ENCODE peak calls at places on chromosomes 16 and 17, in five cellular contexts. One of them, this sample, is unnamed.

GRCh38 chr17:4247361-4247980 is 16.3 kb downstream of the ANKFY1 start:
- ATAC-seq in T-cell: no peak
- ATAC-seq in natural killer cell: no peak
- ATAC-seq in activated CD8-positive, alpha-beta memory T cell treated with anti-CD3 and anti-CD28 coated beads, Interleukin-2, amount 10 ng/mL, durations not matched to agents 7 days and 5 days: no peak
- ATAC-seq in lower lobe of right lung: peak; percentile 57
- ATAC-seq in this sample: peak; percentile 92

GRCh38 chr17:77540975-77541374 is 400.2 kb downstream of the SEC14L1 start:
- ATAC-seq in lower lobe of right lung: no peak
- ATAC-seq in activated CD8-positive, alpha-beta memory T cell treated with anti-CD3 and anti-CD28 coated beads, Interleukin-2, amount 10 ng/mL, durations not matched to agents 7 days and 5 days: no peak
- ATAC-seq in natural killer cell: no peak
- ATAC-seq in T-cell: no peak
- ATAC-seq in this sample: no peak

GRCh38 chr17:74775409-74776043 is 619 bp downstream of the NAT9 start:
- ATAC-seq in lower lobe of right lung: no peak
- ATAC-seq in natural killer cell: no peak
- ATAC-seq in activated CD8-positive, alpha-beta memory T cell treated with anti-CD3 and anti-CD28 coated beads, Interleukin-2, amount 10 ng/mL, durations not matched to agents 7 days and 5 days: no peak
- ATAC-seq in T-cell: no peak
- ATAC-seq in this sample: no peak

GRCh38 chr17:37849617-37849972 is 74.6 kb upstream of the TBC1D3K start:
- ATAC-seq in activated CD8-positive, alpha-beta memory T cell treated with anti-CD3 and anti-CD28 coated beads, Interleukin-2, amount 10 ng/mL, durations not matched to agents 7 days and 5 days: no peak
- ATAC-seq in natural killer cell: no peak
- ATAC-seq in lower lobe of right lung: no peak
- ATAC-seq in T-cell: no peak
- ATAC-seq in this sample: no peak

GRCh38 chr16:64406661-64407267 is 715.1 kb downstream of the CDH11 start:
- ATAC-seq in T-cell: no peak
- ATAC-seq in natural killer cell: no peak
- ATAC-seq in activated CD8-positive, alpha-beta memory T cell treated with anti-CD3 and anti-CD28 coated beads, Interleukin-2, amount 10 ng/mL, durations not matched to agents 7 days and 5 days: no peak
- ATAC-seq in lower lobe of right lung: peak; percentile 72
- ATAC-seq in this sample: no peak

GRCh38 chr16:23174622-23175021 is 7.9 kb upstream of the SCNN1G start:
- ATAC-seq in lower lobe of right lung: no peak
- ATAC-seq in natural killer cell: no peak
- ATAC-seq in activated CD8-positive, alpha-beta memory T cell treated with anti-CD3 and anti-CD28 coated beads, Interleukin-2, amount 10 ng/mL, durations not matched to agents 7 days and 5 days: no peak
- ATAC-seq in T-cell: no peak
- ATAC-seq in this sample: no peak

GRCh38 chr16:27566417-27566816 is 16.5 kb downstream of the KATNIP start:
- ATAC-seq in lower lobe of right lung: no peak
- ATAC-seq in activated CD8-positive, alpha-beta memory T cell treated with anti-CD3 and anti-CD28 coated beads, Interleukin-2, amount 10 ng/mL, durations not matched to agents 7 days and 5 days: no peak
- ATAC-seq in natural killer cell: no peak
- ATAC-seq in T-cell: no peak
- ATAC-seq in this sample: peak; percentile 76

GRCh38 chr16:77234611-77235010 is 35.4 kb downstream of the SYCE1L start:
- ATAC-seq in natural killer cell: no peak
- ATAC-seq in lower lobe of right lung: no peak
- ATAC-seq in activated CD8-positive, alpha-beta memory T cell treated with anti-CD3 and anti-CD28 coated beads, Interleukin-2, amount 10 ng/mL, durations not matched to agents 7 days and 5 days: no peak
- ATAC-seq in T-cell: no peak
- ATAC-seq in this sample: peak; percentile 41

GRCh38 chr17:42639484-42640474 is 19.3 kb upstream of the TUBG2 start:
- ATAC-seq in lower lobe of right lung: no peak
- ATAC-seq in T-cell: no peak
- ATAC-seq in activated CD8-positive, alpha-beta memory T cell treated with anti-CD3 and anti-CD28 coated beads, Interleukin-2, amount 10 ng/mL, durations not matched to agents 7 days and 5 days: no peak
- ATAC-seq in natural killer cell: peak; percentile 46
- ATAC-seq in this sample: no peak

GRCh38 chr17:1231456-1231855 is 38.8 kb upstream of the BHLHA9 start:
- ATAC-seq in T-cell: no peak
- ATAC-seq in activated CD8-positive, alpha-beta memory T cell treated with anti-CD3 and anti-CD28 coated beads, Interleukin-2, amount 10 ng/mL, durations not matched to agents 7 days and 5 days: no peak
- ATAC-seq in lower lobe of right lung: peak; percentile 72
- ATAC-seq in natural killer cell: no peak
- ATAC-seq in this sample: peak; percentile 19

GRCh38 chr17:80097307-80097630 is 4.1 kb upstream of the GAA start:
- ATAC-seq in lower lobe of right lung: no peak
- ATAC-seq in activated CD8-positive, alpha-beta memory T cell treated with anti-CD3 and anti-CD28 coated beads, Interleukin-2, amount 10 ng/mL, durations not matched to agents 7 days and 5 days: no peak
- ATAC-seq in natural killer cell: no peak
- ATAC-seq in T-cell: no peak
- ATAC-seq in this sample: no peak

GRCh38 chr16:60414617-60415016 is 1621.6 kb downstream of the CDH8 start:
- ATAC-seq in T-cell: no peak
- ATAC-seq in natural killer cell: no peak
- ATAC-seq in lower lobe of right lung: no peak
- ATAC-seq in activated CD8-positive, alpha-beta memory T cell treated with anti-CD3 and anti-CD28 coated beads, Interleukin-2, amount 10 ng/mL, durations not matched to agents 7 days and 5 days: no peak
- ATAC-seq in this sample: no peak

GRCh38 chr16:84527486-84528269 is 23.2 kb upstream of the MEAK7 start:
- ATAC-seq in natural killer cell: no peak
- ATAC-seq in T-cell: no peak
- ATAC-seq in activated CD8-positive, alpha-beta memory T cell treated with anti-CD3 and anti-CD28 coated beads, Interleukin-2, amount 10 ng/mL, durations not matched to agents 7 days and 5 days: no peak
- ATAC-seq in lower lobe of right lung: peak; percentile 44
- ATAC-seq in this sample: peak; percentile 14

GRCh38 chr17:8066841-8067775 is 20.4 kb downstream of the ALOX12B start:
- ATAC-seq in natural killer cell: no peak
- ATAC-seq in lower lobe of right lung: peak; percentile 11
- ATAC-seq in activated CD8-positive, alpha-beta memory T cell treated with anti-CD3 and anti-CD28 coated beads, Interleukin-2, amount 10 ng/mL, durations not matched to agents 7 days and 5 days: no peak
- ATAC-seq in T-cell: no peak
- ATAC-seq in this sample: peak; percentile 72

GRCh38 chr17:40794466-40794865 is 5.3 kb downstream of the KRT28 start:
- ATAC-seq in activated CD8-positive, alpha-beta memory T cell treated with anti-CD3 and anti-CD28 coated beads, Interleukin-2, amount 10 ng/mL, durations not matched to agents 7 days and 5 days: no peak
- ATAC-seq in natural killer cell: no peak
- ATAC-seq in T-cell: no peak
- ATAC-seq in lower lobe of right lung: no peak
- ATAC-seq in this sample: no peak

GRCh38 chr16:78452030-78452429 is 352.6 kb downstream of the WWOX start:
- ATAC-seq in activated CD8-positive, alpha-beta memory T cell treated with anti-CD3 and anti-CD28 coated beads, Interleukin-2, amount 10 ng/mL, durations not matched to agents 7 days and 5 days: no peak
- ATAC-seq in lower lobe of right lung: no peak
- ATAC-seq in natural killer cell: no peak
- ATAC-seq in T-cell: no peak
- ATAC-seq in this sample: no peak

GRCh38 chr17:66633322-66633965 is 201.5 kb upstream of the CACNG5 start:
- ATAC-seq in natural killer cell: peak; percentile 79
- ATAC-seq in activated CD8-positive, alpha-beta memory T cell treated with anti-CD3 and anti-CD28 coated beads, Interleukin-2, amount 10 ng/mL, durations not matched to agents 7 days and 5 days: peak; percentile 96
- ATAC-seq in T-cell: peak; percentile 95
- ATAC-seq in lower lobe of right lung: no peak
- ATAC-seq in this sample: no peak

GRCh38 chr16:66385415-66385814 is 18.9 kb downstream of the CDH5 start:
- ATAC-seq in T-cell: no peak
- ATAC-seq in natural killer cell: no peak
- ATAC-seq in activated CD8-positive, alpha-beta memory T cell treated with anti-CD3 and anti-CD28 coated beads, Interleukin-2, amount 10 ng/mL, durations not matched to agents 7 days and 5 days: no peak
- ATAC-seq in lower lobe of right lung: no peak
- ATAC-seq in this sample: no peak

GRCh38 chr16:17162560-17162959 is 308.2 kb downstream of the XYLT1 start:
- ATAC-seq in lower lobe of right lung: no peak
- ATAC-seq in activated CD8-positive, alpha-beta memory T cell treated with anti-CD3 and anti-CD28 coated beads, Interleukin-2, amount 10 ng/mL, durations not matched to agents 7 days and 5 days: no peak
- ATAC-seq in T-cell: no peak
- ATAC-seq in natural killer cell: no peak
- ATAC-seq in this sample: no peak

GRCh38 chr17:6713130-6713917 is at the start of gene SLC13A5:
- ATAC-seq in activated CD8-positive, alpha-beta memory T cell treated with anti-CD3 and anti-CD28 coated beads, Interleukin-2, amount 10 ng/mL, durations not matched to agents 7 days and 5 days: peak; percentile 39
- ATAC-seq in lower lobe of right lung: peak; percentile 58
- ATAC-seq in T-cell: peak; percentile 22
- ATAC-seq in natural killer cell: no peak
- ATAC-seq in this sample: peak; percentile 23

GRCh38 chr16:84052071-84052622 is 9.6 kb upstream of the SLC38A8 start:
- ATAC-seq in activated CD8-positive, alpha-beta memory T cell treated with anti-CD3 and anti-CD28 coated beads, Interleukin-2, amount 10 ng/mL, durations not matched to agents 7 days and 5 days: no peak
- ATAC-seq in natural killer cell: no peak
- ATAC-seq in lower lobe of right lung: no peak
- ATAC-seq in T-cell: no peak
- ATAC-seq in this sample: no peak

GRCh38 chr16:75064403-75065148 is 52.0 kb downstream of the LDHD start:
- ATAC-seq in activated CD8-positive, alpha-beta memory T cell treated with anti-CD3 and anti-CD28 coated beads, Interleukin-2, amount 10 ng/mL, durations not matched to agents 7 days and 5 days: peak; percentile 52
- ATAC-seq in lower lobe of right lung: peak; percentile 83
- ATAC-seq in natural killer cell: peak; percentile 22
- ATAC-seq in T-cell: peak; percentile 61
- ATAC-seq in this sample: peak; percentile 88

GRCh38 chr17:3909257-3909656 is 7.0 kb downstream of the P2RX1 start:
- ATAC-seq in lower lobe of right lung: no peak
- ATAC-seq in activated CD8-positive, alpha-beta memory T cell treated with anti-CD3 and anti-CD28 coated beads, Interleukin-2, amount 10 ng/mL, durations not matched to agents 7 days and 5 days: no peak
- ATAC-seq in natural killer cell: no peak
- ATAC-seq in T-cell: no peak
- ATAC-seq in this sample: no peak

GRCh38 chr16:22631264-22631663 is 120.6 kb downstream of the NPIPB5 start:
- ATAC-seq in T-cell: no peak
- ATAC-seq in lower lobe of right lung: no peak
- ATAC-seq in activated CD8-positive, alpha-beta memory T cell treated with anti-CD3 and anti-CD28 coated beads, Interleukin-2, amount 10 ng/mL, durations not matched to agents 7 days and 5 days: no peak
- ATAC-seq in natural killer cell: no peak
- ATAC-seq in this sample: no peak

GRCh38 chr16:70267516-70267915 is 15.8 kb upstream of the EXOSC6 start:
- ATAC-seq in activated CD8-positive, alpha-beta memory T cell treated with anti-CD3 and anti-CD28 coated beads, Interleukin-2, amount 10 ng/mL, durations not matched to agents 7 days and 5 days: peak; percentile 51
- ATAC-seq in natural killer cell: no peak
- ATAC-seq in T-cell: no peak
- ATAC-seq in lower lobe of right lung: peak; percentile 57
- ATAC-seq in this sample: peak; percentile 47

GRCh38 chr16:83979456-83979855 is 11.4 kb downstream of the NECAB2 start:
- ATAC-seq in T-cell: no peak
- ATAC-seq in natural killer cell: no peak
- ATAC-seq in lower lobe of right lung: no peak
- ATAC-seq in activated CD8-positive, alpha-beta memory T cell treated with anti-CD3 and anti-CD28 coated beads, Interleukin-2, amount 10 ng/mL, durations not matched to agents 7 days and 5 days: no peak
- ATAC-seq in this sample: no peak